ENCODE peak calls at places on chromosome 1, in six cellular contexts. One of them, this sample, is unnamed.
A peak's percentile ranks its signal among the peaks of the same experiment; 100 is the strongest.

GRCh38 chr1:93078935-93079654 is at the start of gene MTF2:
- DNase-seq in GM12891: peak; percentile 60
- DNase-seq in prostate gland: peak; percentile 93
- DNase-seq in SK-N-SH: peak; percentile 90
- DNase-seq in esophagus muscularis mucosa: peak; percentile 97
- DNase-seq in breast epithelium: peak; percentile 95
- DNase-seq in this sample: peak; percentile 96

GRCh38 chr1:10830961-10831669 is 34.7 kb upstream of the CASZ1 start:
- DNase-seq in GM12891: no peak
- DNase-seq in SK-N-SH: no peak
- DNase-seq in breast epithelium: no peak
- DNase-seq in prostate gland: no peak
- DNase-seq in esophagus muscularis mucosa: no peak
- DNase-seq in this sample: no peak

GRCh38 chr1:64845831-64846425 is 101.1 kb downstream of the RAVER2 start:
- DNase-seq in prostate gland: no peak
- DNase-seq in SK-N-SH: no peak
- DNase-seq in GM12891: no peak
- DNase-seq in breast epithelium: no peak
- DNase-seq in esophagus muscularis mucosa: no peak
- DNase-seq in this sample: no peak

GRCh38 chr1:207336559-207337467 is 15.3 kb downstream of the CD55 start:
- DNase-seq in esophagus muscularis mucosa: no peak
- DNase-seq in SK-N-SH: no peak
- DNase-seq in GM12891: no peak
- DNase-seq in prostate gland: no peak
- DNase-seq in breast epithelium: no peak
- DNase-seq in this sample: peak; percentile 42

GRCh38 chr1:201223852-201224670 is 33.4 kb downstream of the IGFN1 start:
- DNase-seq in breast epithelium: no peak
- DNase-seq in SK-N-SH: no peak
- DNase-seq in prostate gland: no peak
- DNase-seq in GM12891: no peak
- DNase-seq in esophagus muscularis mucosa: peak; percentile 66
- DNase-seq in this sample: no peak

GRCh38 chr1:228006034-228006792 is 585 bp upstream of the WNT3A start:
- DNase-seq in esophagus muscularis mucosa: peak; percentile 87
- DNase-seq in SK-N-SH: peak; percentile 34
- DNase-seq in GM12891: no peak
- DNase-seq in prostate gland: no peak
- DNase-seq in breast epithelium: peak; percentile 40
- DNase-seq in this sample: no peak

GRCh38 chr1:217333939-217334338 is 297.0 kb downstream of the GPATCH2 start:
- DNase-seq in GM12891: peak; percentile 23
- DNase-seq in esophagus muscularis mucosa: no peak
- DNase-seq in breast epithelium: no peak
- DNase-seq in SK-N-SH: peak; percentile 58
- DNase-seq in prostate gland: no peak
- DNase-seq in this sample: peak; percentile 9

GRCh38 chr1:192993426-192994085 is 65.6 kb downstream of the UCHL5 start:
- DNase-seq in breast epithelium: no peak
- DNase-seq in esophagus muscularis mucosa: no peak
- DNase-seq in prostate gland: no peak
- DNase-seq in SK-N-SH: no peak
- DNase-seq in GM12891: no peak
- DNase-seq in this sample: no peak

GRCh38 chr1:167109125-167109524 is 15.2 kb downstream of the STYXL2 start:
- DNase-seq in prostate gland: no peak
- DNase-seq in breast epithelium: no peak
- DNase-seq in SK-N-SH: no peak
- DNase-seq in GM12891: no peak
- DNase-seq in esophagus muscularis mucosa: no peak
- DNase-seq in this sample: no peak

GRCh38 chr1:94621392-94621791 is 79.8 kb upstream of the F3 start:
- DNase-seq in prostate gland: peak; percentile 75
- DNase-seq in GM12891: no peak
- DNase-seq in esophagus muscularis mucosa: no peak
- DNase-seq in breast epithelium: peak; percentile 69
- DNase-seq in SK-N-SH: peak; percentile 22
- DNase-seq in this sample: no peak

GRCh38 chr1:56285554-56286402 is 293.6 kb downstream of the PLPP3 start:
- DNase-seq in GM12891: no peak
- DNase-seq in SK-N-SH: no peak
- DNase-seq in esophagus muscularis mucosa: no peak
- DNase-seq in breast epithelium: no peak
- DNase-seq in prostate gland: no peak
- DNase-seq in this sample: no peak

DNA sequence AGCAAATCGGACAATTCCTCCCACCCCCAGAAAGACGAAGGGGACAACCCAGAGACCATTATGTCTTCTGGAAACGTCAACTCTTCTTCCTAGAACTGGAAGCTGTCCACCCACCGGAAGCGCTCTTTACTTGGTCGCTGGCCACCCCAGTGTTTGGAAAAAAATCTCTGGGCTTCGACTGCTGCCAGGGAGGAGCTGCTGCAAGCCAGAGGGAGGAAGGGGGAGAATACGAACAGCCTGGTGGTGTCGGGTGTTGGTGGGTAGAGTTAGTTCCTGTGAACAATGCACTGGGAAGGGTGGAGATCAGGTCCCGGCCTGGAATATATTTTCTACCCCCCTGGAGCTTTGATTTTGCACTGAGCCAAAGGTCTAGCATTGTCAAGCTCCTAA is 3.2 kb downstream of the S1PR1 start:
- DNase-seq in breast epithelium: no peak
- DNase-seq in esophagus muscularis mucosa: no peak
- DNase-seq in GM12891: no peak
- DNase-seq in SK-N-SH: no peak
- DNase-seq in prostate gland: no peak
- DNase-seq in this sample: no peak
- TF ChIP-seq POLR2AphosphoS5 in breast epithelium: no peak
- TF ChIP-seq POLR2AphosphoS5 in esophagus muscularis mucosa: no peak
- TF ChIP-seq POLR2AphosphoS5 in GM12891: no peak
- TF ChIP-seq POLR2AphosphoS5 in SK-N-SH: no peak
- TF ChIP-seq POLR2AphosphoS5 in prostate gland: no peak
- TF ChIP-seq POLR2AphosphoS5 in this sample: no peak

DNA sequence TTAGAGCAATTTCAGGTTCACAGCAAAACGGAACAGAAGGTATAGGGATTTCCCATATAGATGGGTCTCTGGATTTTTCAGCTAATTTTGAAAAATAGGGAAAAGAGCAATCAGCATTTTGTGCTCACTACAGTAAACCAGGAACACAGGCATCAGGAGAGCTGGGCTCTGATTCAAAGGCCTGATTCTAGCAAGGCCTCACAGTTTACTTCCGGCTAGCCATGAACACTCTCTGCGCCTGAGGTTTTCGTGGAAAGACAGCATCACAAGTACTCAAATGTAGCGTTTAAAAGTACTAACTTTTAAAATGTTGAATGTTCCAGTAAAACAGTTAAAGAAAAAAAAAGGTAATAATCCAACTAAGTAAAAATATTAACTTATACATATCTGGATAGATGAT is 120.5 kb downstream of the SLC45A1 start:
- DNase-seq in GM12891: no peak
- DNase-seq in prostate gland: no peak
- DNase-seq in breast epithelium: no peak
- DNase-seq in esophagus muscularis mucosa: no peak
- DNase-seq in SK-N-SH: no peak
- DNase-seq in this sample: no peak
- TF ChIP-seq POLR2AphosphoS5 in GM12891: no peak
- TF ChIP-seq POLR2AphosphoS5 in prostate gland: no peak
- TF ChIP-seq POLR2AphosphoS5 in breast epithelium: no peak
- TF ChIP-seq POLR2AphosphoS5 in esophagus muscularis mucosa: no peak
- TF ChIP-seq POLR2AphosphoS5 in SK-N-SH: no peak
- TF ChIP-seq POLR2AphosphoS5 in this sample: no peak

DNA sequence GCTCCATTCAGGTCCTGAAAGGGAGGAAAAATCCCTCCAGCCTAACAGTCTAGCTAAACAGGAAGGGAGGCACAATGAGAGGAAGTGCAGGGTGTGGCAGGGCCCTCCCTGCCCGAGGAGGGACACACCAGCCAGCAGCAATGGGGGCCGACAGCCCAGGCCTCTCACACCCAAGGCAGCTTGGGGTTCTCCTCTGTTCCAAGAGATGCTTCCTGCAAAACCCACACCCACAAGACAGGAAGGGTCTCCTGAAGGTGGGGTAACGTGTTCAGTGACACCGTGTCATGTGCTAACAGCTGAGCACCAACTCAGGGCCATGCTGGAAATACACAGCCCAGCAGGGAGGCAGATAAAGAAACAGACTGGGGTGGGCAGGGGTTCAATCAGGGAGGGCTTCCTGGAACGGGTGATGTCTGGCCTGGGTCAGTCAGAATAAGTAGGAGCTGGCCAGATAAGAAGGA is 10.2 kb downstream of the ECE1 start:
- DNase-seq in prostate gland: no peak
- DNase-seq in breast epithelium: no peak
- DNase-seq in SK-N-SH: no peak
- DNase-seq in esophagus muscularis mucosa: no peak
- DNase-seq in GM12891: no peak
- DNase-seq in this sample: no peak
- TF ChIP-seq POLR2AphosphoS5 in prostate gland: no peak
- TF ChIP-seq POLR2AphosphoS5 in breast epithelium: no peak
- TF ChIP-seq POLR2AphosphoS5 in SK-N-SH: no peak
- TF ChIP-seq POLR2AphosphoS5 in esophagus muscularis mucosa: peak; percentile 29
- TF ChIP-seq POLR2AphosphoS5 in GM12891: no peak
- TF ChIP-seq POLR2AphosphoS5 in this sample: no peak

DNA sequence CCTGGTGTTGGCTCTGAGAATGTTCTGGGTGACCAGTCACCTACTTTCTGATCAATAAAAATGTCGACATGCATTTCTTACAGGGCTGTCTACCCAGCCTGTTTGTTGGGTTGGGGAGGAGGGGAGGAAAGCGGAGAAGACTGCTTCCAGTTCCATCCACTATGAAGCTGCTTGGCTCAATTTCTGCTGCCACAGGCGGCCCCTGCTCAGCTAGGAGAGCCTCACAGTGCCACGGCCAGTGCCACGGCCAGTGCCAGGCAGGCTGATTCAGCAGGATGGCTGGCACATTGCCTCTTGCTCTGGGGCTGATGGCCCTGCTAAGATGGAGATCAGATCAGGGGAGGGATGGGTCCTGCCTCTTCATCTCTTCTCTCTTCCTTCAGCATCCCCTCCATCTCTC is 3.0 kb upstream of the PADI3 start:
- DNase-seq in breast epithelium: no peak
- DNase-seq in prostate gland: peak; percentile 14
- DNase-seq in SK-N-SH: no peak
- DNase-seq in GM12891: no peak
- DNase-seq in esophagus muscularis mucosa: no peak
- DNase-seq in this sample: no peak
- TF ChIP-seq POLR2AphosphoS5 in breast epithelium: no peak
- TF ChIP-seq POLR2AphosphoS5 in prostate gland: peak; percentile 41
- TF ChIP-seq POLR2AphosphoS5 in SK-N-SH: no peak
- TF ChIP-seq POLR2AphosphoS5 in GM12891: no peak
- TF ChIP-seq POLR2AphosphoS5 in esophagus muscularis mucosa: no peak
- TF ChIP-seq POLR2AphosphoS5 in this sample: no peak

GRCh38 chr1:5428391-5428790 is 563.8 kb downstream of the NPHP4 start:
- DNase-seq in SK-N-SH: peak; percentile 39
- DNase-seq in GM12891: no peak
- DNase-seq in esophagus muscularis mucosa: no peak
- DNase-seq in prostate gland: no peak
- DNase-seq in breast epithelium: no peak
- DNase-seq in this sample: no peak
- TF ChIP-seq POLR2AphosphoS5 in SK-N-SH: no peak
- TF ChIP-seq POLR2AphosphoS5 in GM12891: no peak
- TF ChIP-seq POLR2AphosphoS5 in esophagus muscularis mucosa: no peak
- TF ChIP-seq POLR2AphosphoS5 in prostate gland: no peak
- TF ChIP-seq POLR2AphosphoS5 in breast epithelium: no peak
- TF ChIP-seq POLR2AphosphoS5 in this sample: no peak

GRCh38 chr1:24934300-24935195 is 4.5 kb upstream of the RUNX3 start:
- DNase-seq in breast epithelium: no peak
- DNase-seq in SK-N-SH: no peak
- DNase-seq in prostate gland: no peak
- DNase-seq in esophagus muscularis mucosa: no peak
- DNase-seq in GM12891: no peak
- DNase-seq in this sample: no peak

GRCh38 chr1:24935196-24935526 is 5.1 kb upstream of the RUNX3 start:
- DNase-seq in SK-N-SH: no peak
- DNase-seq in prostate gland: no peak
- DNase-seq in GM12891: no peak
- DNase-seq in breast epithelium: no peak
- DNase-seq in esophagus muscularis mucosa: no peak
- DNase-seq in this sample: no peak

GRCh38 chr1:24936688-24937087 is 6.6 kb upstream of the RUNX3 start:
- DNase-seq in GM12891: no peak
- DNase-seq in prostate gland: no peak
- DNase-seq in SK-N-SH: no peak
- DNase-seq in esophagus muscularis mucosa: no peak
- DNase-seq in breast epithelium: no peak
- DNase-seq in this sample: no peak

GRCh38 chr1:24933468-24933867 is 3.4 kb upstream of the RUNX3 start:
- DNase-seq in SK-N-SH: no peak
- DNase-seq in prostate gland: no peak
- DNase-seq in esophagus muscularis mucosa: no peak
- DNase-seq in breast epithelium: no peak
- DNase-seq in GM12891: no peak
- DNase-seq in this sample: no peak

GRCh38 chr1:24935615-24936484 is 5.8 kb upstream of the RUNX3 start:
- DNase-seq in SK-N-SH: no peak
- DNase-seq in breast epithelium: no peak
- DNase-seq in esophagus muscularis mucosa: no peak
- DNase-seq in GM12891: no peak
- DNase-seq in prostate gland: no peak
- DNase-seq in this sample: no peak
- TF ChIP-seq POLR2AphosphoS5 in SK-N-SH: no peak
- TF ChIP-seq POLR2AphosphoS5 in breast epithelium: no peak
- TF ChIP-seq POLR2AphosphoS5 in esophagus muscularis mucosa: no peak
- TF ChIP-seq POLR2AphosphoS5 in GM12891: peak; percentile 19
- TF ChIP-seq POLR2AphosphoS5 in prostate gland: no peak
- TF ChIP-seq POLR2AphosphoS5 in this sample: no peak

GRCh38 chr1:2229921-2230700 is 2.0 kb downstream of the SKI start:
- DNase-seq in GM12891: no peak
- DNase-seq in prostate gland: no peak
- DNase-seq in SK-N-SH: peak; percentile 72
- DNase-seq in esophagus muscularis mucosa: no peak
- DNase-seq in breast epithelium: no peak
- DNase-seq in this sample: no peak
- TF ChIP-seq POLR2AphosphoS5 in GM12891: no peak
- TF ChIP-seq POLR2AphosphoS5 in prostate gland: no peak
- TF ChIP-seq POLR2AphosphoS5 in SK-N-SH: no peak
- TF ChIP-seq POLR2AphosphoS5 in esophagus muscularis mucosa: peak; percentile 39
- TF ChIP-seq POLR2AphosphoS5 in breast epithelium: no peak
- TF ChIP-seq POLR2AphosphoS5 in this sample: no peak

GRCh38 chr1:9278114-9278513 is 14.6 kb upstream of the SPSB1 start:
- DNase-seq in prostate gland: no peak
- DNase-seq in GM12891: no peak
- DNase-seq in SK-N-SH: no peak
- DNase-seq in breast epithelium: no peak
- DNase-seq in esophagus muscularis mucosa: no peak
- DNase-seq in this sample: no peak
- TF ChIP-seq POLR2AphosphoS5 in prostate gland: no peak
- TF ChIP-seq POLR2AphosphoS5 in GM12891: no peak
- TF ChIP-seq POLR2AphosphoS5 in SK-N-SH: no peak
- TF ChIP-seq POLR2AphosphoS5 in breast epithelium: no peak
- TF ChIP-seq POLR2AphosphoS5 in esophagus muscularis mucosa: peak; percentile 8
- TF ChIP-seq POLR2AphosphoS5 in this sample: no peak

DNA sequence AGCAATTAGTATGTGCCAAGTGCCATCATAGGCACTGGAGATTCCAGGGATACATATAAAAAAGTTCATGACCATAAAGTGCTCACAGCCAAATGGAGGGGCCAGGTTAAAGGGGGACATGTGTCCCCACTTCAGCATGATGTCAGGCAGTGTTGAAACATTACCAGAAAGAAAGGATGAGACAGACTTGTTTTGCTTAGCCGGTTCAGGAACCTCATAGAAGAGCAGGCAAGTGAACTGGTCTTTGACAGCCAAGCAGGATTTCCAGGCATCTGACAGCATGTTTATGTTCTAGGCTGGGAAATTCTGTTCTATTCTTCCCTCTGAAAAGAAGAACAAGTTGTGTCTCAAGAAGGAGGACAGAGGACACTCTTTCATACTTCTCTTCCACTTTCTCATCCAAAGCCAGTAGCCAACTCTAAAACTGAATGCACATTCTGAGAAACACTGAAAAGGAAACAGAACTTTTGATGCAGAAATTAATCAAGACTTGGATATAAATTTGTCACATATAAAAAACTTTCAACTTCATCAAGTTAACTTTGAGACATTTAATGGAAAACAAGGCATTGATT is 39.7 kb downstream of the GLUL start:
- DNase-seq in GM12891: no peak
- DNase-seq in SK-N-SH: no peak
- DNase-seq in breast epithelium: no peak
- DNase-seq in esophagus muscularis mucosa: no peak
- DNase-seq in prostate gland: no peak
- DNase-seq in this sample: no peak
- TF ChIP-seq POLR2AphosphoS5 in GM12891: no peak
- TF ChIP-seq POLR2AphosphoS5 in SK-N-SH: no peak
- TF ChIP-seq POLR2AphosphoS5 in breast epithelium: no peak
- TF ChIP-seq POLR2AphosphoS5 in esophagus muscularis mucosa: peak; percentile 82
- TF ChIP-seq POLR2AphosphoS5 in prostate gland: no peak
- TF ChIP-seq POLR2AphosphoS5 in this sample: no peak